ENCODE peak calls at places on chromosomes 13 and 19, in nine cellular contexts. One of them, this sample, is unnamed.

GRCh38 chr13:104641309-104641708 is 1575.1 kb upstream of the SLC10A2 start:
- DNase-seq in spleen: no peak
- DNase-seq in colonic mucosa: no peak
- DNase-seq in pancreas: no peak
- DNase-seq in brain microvascular endothelial cell: peak
- DNase-seq in neural crest cell: no peak
- DNase-seq in ovary: no peak
- DNase-seq in HFFc6: no peak
- DNase-seq in uterus: no peak
- DNase-seq in this sample: no peak

GRCh38 chr19:20171285-20171684 is 4.3 kb downstream of the ZNF486 start:
- DNase-seq in pancreas: no peak
- DNase-seq in brain microvascular endothelial cell: no peak
- DNase-seq in ovary: no peak
- DNase-seq in HFFc6: no peak
- DNase-seq in colonic mucosa: no peak
- DNase-seq in uterus: no peak
- DNase-seq in spleen: no peak
- DNase-seq in neural crest cell: no peak
- DNase-seq in this sample: no peak

GRCh38 chr19:49983645-49984229 is 22.8 kb upstream of the SIGLEC11 start:
- DNase-seq in brain microvascular endothelial cell: peak
- DNase-seq in colonic mucosa: peak
- DNase-seq in uterus: peak
- DNase-seq in HFFc6: peak
- DNase-seq in spleen: peak
- DNase-seq in pancreas: peak
- DNase-seq in neural crest cell: peak
- DNase-seq in ovary: peak
- DNase-seq in this sample: peak

GRCh38 chr19:51339313-51339686 is 2.6 kb downstream of the VSIG10L start:
- DNase-seq in pancreas: no peak
- DNase-seq in ovary: no peak
- DNase-seq in brain microvascular endothelial cell: no peak
- DNase-seq in colonic mucosa: no peak
- DNase-seq in uterus: no peak
- DNase-seq in HFFc6: no peak
- DNase-seq in neural crest cell: no peak
- DNase-seq in spleen: no peak
- DNase-seq in this sample: no peak

GRCh38 chr19:29084266-29084665 is 128.7 kb downstream of the UQCRFS1 start:
- DNase-seq in uterus: no peak
- DNase-seq in colonic mucosa: no peak
- DNase-seq in brain microvascular endothelial cell: no peak
- DNase-seq in neural crest cell: peak
- DNase-seq in spleen: no peak
- DNase-seq in HFFc6: peak
- DNase-seq in ovary: no peak
- DNase-seq in pancreas: no peak
- DNase-seq in this sample: no peak

GRCh38 chr13:44163108-44163507 is 210.5 kb upstream of the SERP2 start:
- DNase-seq in brain microvascular endothelial cell: no peak
- DNase-seq in uterus: no peak
- DNase-seq in colonic mucosa: no peak
- DNase-seq in ovary: no peak
- DNase-seq in pancreas: no peak
- DNase-seq in neural crest cell: no peak
- DNase-seq in spleen: no peak
- DNase-seq in HFFc6: no peak
- DNase-seq in this sample: no peak

GRCh38 chr13:109897988-109898623 is 111.7 kb upstream of the IRS2 start:
- DNase-seq in pancreas: no peak
- DNase-seq in spleen: no peak
- DNase-seq in neural crest cell: no peak
- DNase-seq in brain microvascular endothelial cell: no peak
- DNase-seq in uterus: no peak
- DNase-seq in HFFc6: no peak
- DNase-seq in ovary: no peak
- DNase-seq in colonic mucosa: no peak
- DNase-seq in this sample: no peak

GRCh38 chr13:24692541-24692940 is 12.3 kb downstream of the ATP12A start:
- DNase-seq in uterus: no peak
- DNase-seq in neural crest cell: no peak
- DNase-seq in pancreas: no peak
- DNase-seq in spleen: no peak
- DNase-seq in ovary: no peak
- DNase-seq in brain microvascular endothelial cell: peak
- DNase-seq in HFFc6: no peak
- DNase-seq in colonic mucosa: no peak
- DNase-seq in this sample: no peak

GRCh38 chr19:18620311-18620710 is 7.6 kb downstream of the TMEM59L start:
- DNase-seq in neural crest cell: no peak
- DNase-seq in HFFc6: no peak
- DNase-seq in uterus: no peak
- DNase-seq in colonic mucosa: no peak
- DNase-seq in pancreas: no peak
- DNase-seq in spleen: no peak
- DNase-seq in ovary: no peak
- DNase-seq in brain microvascular endothelial cell: no peak
- DNase-seq in this sample: no peak

GRCh38 chr13:75739244-75739868 is 103.2 kb downstream of the LMO7 start:
- DNase-seq in pancreas: no peak
- DNase-seq in ovary: no peak
- DNase-seq in brain microvascular endothelial cell: no peak
- DNase-seq in neural crest cell: no peak
- DNase-seq in colonic mucosa: no peak
- DNase-seq in uterus: no peak
- DNase-seq in spleen: no peak
- DNase-seq in HFFc6: no peak
- DNase-seq in this sample: no peak

GRCh38 chr13:106274551-106275208 is 260.8 kb downstream of the EFNB2 start:
- DNase-seq in uterus: no peak
- DNase-seq in ovary: no peak
- DNase-seq in neural crest cell: no peak
- DNase-seq in pancreas: no peak
- DNase-seq in brain microvascular endothelial cell: no peak
- DNase-seq in spleen: no peak
- DNase-seq in colonic mucosa: no peak
- DNase-seq in HFFc6: no peak
- DNase-seq in this sample: no peak

GRCh38 chr19:45848922-45849321 is 14.0 kb downstream of the SYMPK start:
- DNase-seq in neural crest cell: no peak
- DNase-seq in pancreas: no peak
- DNase-seq in colonic mucosa: no peak
- DNase-seq in spleen: no peak
- DNase-seq in HFFc6: no peak
- DNase-seq in ovary: no peak
- DNase-seq in brain microvascular endothelial cell: no peak
- DNase-seq in uterus: no peak
- DNase-seq in this sample: no peak

GRCh38 chr13:46595136-46595917 is 42.4 kb downstream of the LRCH1 start:
- DNase-seq in neural crest cell: no peak
- DNase-seq in brain microvascular endothelial cell: no peak
- DNase-seq in colonic mucosa: no peak
- DNase-seq in pancreas: no peak
- DNase-seq in spleen: no peak
- DNase-seq in HFFc6: peak
- DNase-seq in ovary: no peak
- DNase-seq in uterus: peak
- DNase-seq in this sample: no peak

GRCh38 chr13:45749026-45749759 is 47.1 kb downstream of the CBY2 start:
- DNase-seq in HFFc6: no peak
- DNase-seq in colonic mucosa: no peak
- DNase-seq in spleen: no peak
- DNase-seq in neural crest cell: no peak
- DNase-seq in pancreas: no peak
- DNase-seq in uterus: no peak
- DNase-seq in brain microvascular endothelial cell: no peak
- DNase-seq in ovary: no peak
- DNase-seq in this sample: no peak

GRCh38 chr19:41352609-41353465 is 885 bp downstream of the TGFB1 start:
- DNase-seq in HFFc6: peak
- DNase-seq in uterus: peak
- DNase-seq in brain microvascular endothelial cell: peak
- DNase-seq in ovary: peak
- DNase-seq in pancreas: peak
- DNase-seq in neural crest cell: peak
- DNase-seq in colonic mucosa: peak
- DNase-seq in spleen: peak
- DNase-seq in this sample: peak

GRCh38 chr19:56477429-56478338 is 539 bp upstream of the ZNF667 start:
- DNase-seq in neural crest cell: no peak
- DNase-seq in pancreas: peak
- DNase-seq in colonic mucosa: peak
- DNase-seq in ovary: peak
- DNase-seq in spleen: peak
- DNase-seq in brain microvascular endothelial cell: peak
- DNase-seq in HFFc6: peak
- DNase-seq in uterus: peak
- DNase-seq in this sample: no peak

GRCh38 chr13:67230243-67230773 is at the start of gene PCDH9:
- DNase-seq in HFFc6: peak
- DNase-seq in brain microvascular endothelial cell: peak
- DNase-seq in neural crest cell: peak
- DNase-seq in uterus: peak
- DNase-seq in spleen: peak
- DNase-seq in ovary: peak
- DNase-seq in pancreas: peak
- DNase-seq in colonic mucosa: peak
- DNase-seq in this sample: peak

GRCh38 chr13:98291658-98292057 is 114.6 kb upstream of the RNF113B start:
- DNase-seq in uterus: no peak
- DNase-seq in pancreas: no peak
- DNase-seq in neural crest cell: no peak
- DNase-seq in HFFc6: no peak
- DNase-seq in ovary: no peak
- DNase-seq in brain microvascular endothelial cell: no peak
- DNase-seq in colonic mucosa: no peak
- DNase-seq in spleen: no peak
- DNase-seq in this sample: no peak

DNA sequence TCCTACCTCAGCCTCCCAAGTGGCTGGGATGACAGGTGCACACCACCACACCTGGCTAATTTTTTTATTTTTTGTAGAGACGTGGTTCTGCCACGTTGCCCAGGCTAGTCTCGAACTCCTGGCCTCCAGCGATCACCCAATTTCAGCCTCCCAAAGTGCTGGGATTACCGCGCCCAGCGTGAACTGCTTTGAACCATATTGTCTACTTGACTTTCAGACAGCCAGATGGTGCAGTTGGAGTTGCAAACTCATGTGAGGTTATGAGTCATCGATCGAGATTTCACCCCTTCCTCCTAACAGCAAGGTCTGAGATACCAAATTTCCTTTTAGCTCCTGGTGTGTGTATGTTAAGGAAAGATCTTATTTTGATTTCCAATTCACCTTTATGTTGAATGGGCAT is 2.7 kb downstream of the SLC27A1 start:
- DNase-seq in ovary: no peak
- DNase-seq in colonic mucosa: no peak
- DNase-seq in pancreas: no peak
- DNase-seq in uterus: no peak
- DNase-seq in HFFc6: peak
- DNase-seq in spleen: no peak
- DNase-seq in neural crest cell: no peak
- DNase-seq in brain microvascular endothelial cell: peak
- DNase-seq in this sample: peak
- TF ChIP-seq CTCF in ovary: no peak
- TF ChIP-seq CTCF in colonic mucosa: no peak
- TF ChIP-seq CTCF in pancreas: no peak
- TF ChIP-seq CTCF in uterus: no peak
- TF ChIP-seq CTCF in HFFc6: no peak
- TF ChIP-seq CTCF in spleen: no peak
- TF ChIP-seq CTCF in neural crest cell: no peak
- TF ChIP-seq CTCF in brain microvascular endothelial cell: no peak
- TF ChIP-seq CTCF in this sample: no peak

GRCh38 chr13:31015207-31015606 is 82.8 kb downstream of the TEX26 start:
- DNase-seq in ovary: no peak
- DNase-seq in brain microvascular endothelial cell: no peak
- DNase-seq in pancreas: no peak
- DNase-seq in HFFc6: no peak
- DNase-seq in spleen: no peak
- DNase-seq in colonic mucosa: no peak
- DNase-seq in neural crest cell: no peak
- DNase-seq in uterus: no peak
- DNase-seq in this sample: no peak

GRCh38 chr13:31011193-31011860 is 78.9 kb downstream of the TEX26 start:
- DNase-seq in ovary: no peak
- DNase-seq in colonic mucosa: no peak
- DNase-seq in pancreas: no peak
- DNase-seq in brain microvascular endothelial cell: no peak
- DNase-seq in HFFc6: no peak
- DNase-seq in spleen: no peak
- DNase-seq in uterus: no peak
- DNase-seq in neural crest cell: no peak
- DNase-seq in this sample: no peak

GRCh38 chr13:31009166-31009565 is 76.7 kb downstream of the TEX26 start:
- DNase-seq in uterus: no peak
- DNase-seq in neural crest cell: no peak
- DNase-seq in spleen: no peak
- DNase-seq in brain microvascular endothelial cell: peak
- DNase-seq in colonic mucosa: no peak
- DNase-seq in ovary: no peak
- DNase-seq in pancreas: no peak
- DNase-seq in HFFc6: no peak
- DNase-seq in this sample: no peak

GRCh38 chr13:31014461-31014860 is 82.0 kb downstream of the TEX26 start:
- DNase-seq in brain microvascular endothelial cell: no peak
- DNase-seq in pancreas: no peak
- DNase-seq in HFFc6: no peak
- DNase-seq in colonic mucosa: no peak
- DNase-seq in spleen: no peak
- DNase-seq in uterus: no peak
- DNase-seq in ovary: no peak
- DNase-seq in neural crest cell: no peak
- DNase-seq in this sample: no peak

GRCh38 chr13:31012285-31013024 is 80.0 kb downstream of the TEX26 start:
- DNase-seq in neural crest cell: no peak
- DNase-seq in uterus: no peak
- DNase-seq in HFFc6: peak
- DNase-seq in pancreas: no peak
- DNase-seq in colonic mucosa: no peak
- DNase-seq in spleen: no peak
- DNase-seq in ovary: no peak
- DNase-seq in brain microvascular endothelial cell: peak
- DNase-seq in this sample: no peak
- TF ChIP-seq CTCF in neural crest cell: peak
- TF ChIP-seq CTCF in uterus: peak
- TF ChIP-seq CTCF in HFFc6: peak
- TF ChIP-seq CTCF in pancreas: no peak
- TF ChIP-seq CTCF in colonic mucosa: no peak
- TF ChIP-seq CTCF in spleen: no peak
- TF ChIP-seq CTCF in ovary: peak
- TF ChIP-seq CTCF in brain microvascular endothelial cell: peak
- TF ChIP-seq CTCF in this sample: no peak

GRCh38 chr13:112931028-112931934 is 37.7 kb upstream of the MCF2L start:
- DNase-seq in spleen: no peak
- DNase-seq in brain microvascular endothelial cell: peak
- DNase-seq in uterus: no peak
- DNase-seq in colonic mucosa: peak
- DNase-seq in HFFc6: no peak
- DNase-seq in ovary: no peak
- DNase-seq in neural crest cell: peak
- DNase-seq in pancreas: no peak
- DNase-seq in this sample: no peak
- TF ChIP-seq CTCF in spleen: no peak
- TF ChIP-seq CTCF in brain microvascular endothelial cell: peak
- TF ChIP-seq CTCF in uterus: no peak
- TF ChIP-seq CTCF in colonic mucosa: peak
- TF ChIP-seq CTCF in HFFc6: peak
- TF ChIP-seq CTCF in ovary: no peak
- TF ChIP-seq CTCF in neural crest cell: peak
- TF ChIP-seq CTCF in pancreas: no peak
- TF ChIP-seq CTCF in this sample: no peak

GRCh38 chr19:17183271-17183757 is 31.8 kb upstream of the USE1 start:
- DNase-seq in uterus: no peak
- DNase-seq in neural crest cell: no peak
- DNase-seq in pancreas: no peak
- DNase-seq in ovary: no peak
- DNase-seq in spleen: peak
- DNase-seq in HFFc6: no peak
- DNase-seq in brain microvascular endothelial cell: no peak
- DNase-seq in colonic mucosa: no peak
- DNase-seq in this sample: no peak
- TF ChIP-seq CTCF in uterus: no peak
- TF ChIP-seq CTCF in neural crest cell: no peak
- TF ChIP-seq CTCF in pancreas: no peak
- TF ChIP-seq CTCF in ovary: no peak
- TF ChIP-seq CTCF in spleen: no peak
- TF ChIP-seq CTCF in HFFc6: no peak
- TF ChIP-seq CTCF in brain microvascular endothelial cell: no peak
- TF ChIP-seq CTCF in colonic mucosa: no peak
- TF ChIP-seq CTCF in this sample: peak

This sample was measured in CD14-positive monocyte.